ENCODE peak calls at places on chromosomes 16 and 17, in six cellular contexts. One of them, this sample, is unnamed.

GRCh38 chr17:83080641-83081560 is 1.5 kb downstream of the METRNL start:
- DNase-seq in uterus: peak; percentile 53
- DNase-seq in lower leg skin: no peak
- DNase-seq in IMR-90: peak; percentile 24
- DNase-seq in prostate gland: no peak
- DNase-seq in ovary: no peak
- DNase-seq in this sample: peak; percentile 37

GRCh38 chr17:66678061-66678460 is 156.9 kb upstream of the CACNG5 start:
- DNase-seq in uterus: no peak
- DNase-seq in lower leg skin: no peak
- DNase-seq in IMR-90: no peak
- DNase-seq in prostate gland: no peak
- DNase-seq in ovary: no peak
- DNase-seq in this sample: no peak

GRCh38 chr16:83992624-83993023 is 24.6 kb downstream of the NECAB2 start:
- DNase-seq in uterus: peak; percentile 27
- DNase-seq in lower leg skin: no peak
- DNase-seq in IMR-90: peak; percentile 71
- DNase-seq in prostate gland: no peak
- DNase-seq in ovary: no peak
- DNase-seq in this sample: no peak

GRCh38 chr16:11915644-11916523 is at the start of gene GSPT1:
- DNase-seq in uterus: peak; percentile 99
- DNase-seq in lower leg skin: peak; percentile 99
- DNase-seq in IMR-90: peak; percentile 97
- DNase-seq in prostate gland: peak; percentile 98
- DNase-seq in ovary: peak; percentile 98
- DNase-seq in this sample: peak; percentile 99

GRCh38 chr17:75806822-75807500 is 22.4 kb downstream of the UNK start:
- DNase-seq in uterus: no peak
- DNase-seq in lower leg skin: no peak
- DNase-seq in IMR-90: no peak
- DNase-seq in prostate gland: no peak
- DNase-seq in ovary: no peak
- DNase-seq in this sample: no peak

GRCh38 chr17:63445571-63446217 is 412 bp downstream of the CYB561 start:
- DNase-seq in uterus: peak; percentile 32
- DNase-seq in lower leg skin: no peak
- DNase-seq in IMR-90: no peak
- DNase-seq in prostate gland: peak; percentile 46
- DNase-seq in ovary: no peak
- DNase-seq in this sample: peak; percentile 77

GRCh38 chr16:78669994-78670393 is 570.5 kb downstream of the WWOX start:
- DNase-seq in uterus: peak; percentile 61
- DNase-seq in lower leg skin: no peak
- DNase-seq in IMR-90: no peak
- DNase-seq in prostate gland: no peak
- DNase-seq in ovary: peak; percentile 51
- DNase-seq in this sample: no peak

GRCh38 chr17:65057520-65058075 is 1.1 kb upstream of the GNA13 start:
- DNase-seq in uterus: peak; percentile 23
- DNase-seq in lower leg skin: peak; percentile 35
- DNase-seq in IMR-90: no peak
- DNase-seq in prostate gland: no peak
- DNase-seq in ovary: peak; percentile 23
- DNase-seq in this sample: no peak

GRCh38 chr16:10878644-10879498 is 1.9 kb downstream of the CIITA start:
- DNase-seq in uterus: peak; percentile 35
- DNase-seq in lower leg skin: no peak
- DNase-seq in IMR-90: peak; percentile 19
- DNase-seq in prostate gland: no peak
- DNase-seq in ovary: peak; percentile 17
- DNase-seq in this sample: peak; percentile 10

GRCh38 chr16:27366687-27367462 is 35.1 kb upstream of the IL21R start:
- DNase-seq in uterus: no peak
- DNase-seq in lower leg skin: no peak
- DNase-seq in IMR-90: no peak
- DNase-seq in prostate gland: no peak
- DNase-seq in ovary: no peak
- DNase-seq in this sample: no peak

GRCh38 chr17:49342575-49342936 is 19.5 kb downstream of the ZNF652 start:
- DNase-seq in uterus: no peak
- DNase-seq in lower leg skin: no peak
- DNase-seq in IMR-90: no peak
- DNase-seq in prostate gland: no peak
- DNase-seq in ovary: no peak
- DNase-seq in this sample: no peak

GRCh38 chr17:65131244-65131643 is 5.9 kb upstream of the RGS9 start:
- DNase-seq in uterus: no peak
- DNase-seq in lower leg skin: no peak
- DNase-seq in IMR-90: no peak
- DNase-seq in prostate gland: no peak
- DNase-seq in ovary: no peak
- DNase-seq in this sample: no peak

GRCh38 chr17:17042851-17043667 is 802 bp downstream of the MPRIP start:
- DNase-seq in uterus: peak; percentile 26
- DNase-seq in lower leg skin: no peak
- DNase-seq in IMR-90: peak; percentile 66
- DNase-seq in prostate gland: no peak
- DNase-seq in ovary: peak; percentile 26
- DNase-seq in this sample: peak; percentile 61

GRCh38 chr17:80441133-80441578 is 26.2 kb downstream of the ENDOV start:
- DNase-seq in uterus: no peak
- DNase-seq in lower leg skin: no peak
- DNase-seq in IMR-90: peak; percentile 36
- DNase-seq in prostate gland: no peak
- DNase-seq in ovary: peak; percentile 52
- DNase-seq in this sample: peak; percentile 71

GRCh38 chr16:67926181-67926742 is 5.4 kb downstream of the CTRL start:
- DNase-seq in uterus: no peak
- DNase-seq in lower leg skin: no peak
- DNase-seq in IMR-90: peak; percentile 30
- DNase-seq in prostate gland: peak; percentile 70
- DNase-seq in ovary: no peak
- DNase-seq in this sample: no peak

GRCh38 chr16:78566397-78567073 is 467.1 kb downstream of the WWOX start:
- DNase-seq in uterus: no peak
- DNase-seq in lower leg skin: no peak
- DNase-seq in IMR-90: no peak
- DNase-seq in prostate gland: no peak
- DNase-seq in ovary: no peak
- DNase-seq in this sample: no peak

GRCh38 chr17:33371377-33371776 is 78.3 kb upstream of the ASIC2 start:
- DNase-seq in uterus: no peak
- DNase-seq in lower leg skin: no peak
- DNase-seq in IMR-90: no peak
- DNase-seq in prostate gland: no peak
- DNase-seq in ovary: no peak
- DNase-seq in this sample: no peak

GRCh38 chr17:30808785-30809286 is 15.7 kb downstream of the CRLF3 start:
- DNase-seq in uterus: no peak
- DNase-seq in lower leg skin: no peak
- DNase-seq in IMR-90: no peak
- DNase-seq in prostate gland: no peak
- DNase-seq in ovary: no peak
- DNase-seq in this sample: no peak

GRCh38 chr17:75371339-75371738 is 34.1 kb downstream of the GRB2 start:
- DNase-seq in uterus: no peak
- DNase-seq in lower leg skin: no peak
- DNase-seq in IMR-90: no peak
- DNase-seq in prostate gland: no peak
- DNase-seq in ovary: no peak
- DNase-seq in this sample: no peak

GRCh38 chr17:79562806-79563141 is 48.1 kb downstream of the RBFOX3 start:
- DNase-seq in uterus: no peak
- DNase-seq in lower leg skin: no peak
- DNase-seq in IMR-90: no peak
- DNase-seq in prostate gland: no peak
- DNase-seq in ovary: no peak
- DNase-seq in this sample: no peak

GRCh38 chr16:70662991-70663523 is 16.7 kb downstream of the IL34 start:
- DNase-seq in uterus: no peak
- DNase-seq in lower leg skin: no peak
- DNase-seq in IMR-90: no peak
- DNase-seq in prostate gland: no peak
- DNase-seq in ovary: peak; percentile 21
- DNase-seq in this sample: no peak

GRCh38 chr16:89956511-89957213 is 8.1 kb downstream of the DEF8 start:
- DNase-seq in uterus: no peak
- DNase-seq in lower leg skin: no peak
- DNase-seq in IMR-90: no peak
- DNase-seq in prostate gland: no peak
- DNase-seq in ovary: no peak
- DNase-seq in this sample: no peak

GRCh38 chr17:7446669-7447068 is 1.8 kb downstream of the CHRNB1 start:
- DNase-seq in uterus: no peak
- DNase-seq in lower leg skin: no peak
- DNase-seq in IMR-90: no peak
- DNase-seq in prostate gland: no peak
- DNase-seq in ovary: no peak
- DNase-seq in this sample: no peak

GRCh38 chr17:39834017-39834416 is 30.1 kb downstream of the IKZF3 start:
- DNase-seq in uterus: no peak
- DNase-seq in lower leg skin: no peak
- DNase-seq in IMR-90: no peak
- DNase-seq in prostate gland: no peak
- DNase-seq in ovary: no peak
- DNase-seq in this sample: no peak

GRCh38 chr17:39838784-39839183 is 25.3 kb downstream of the IKZF3 start:
- DNase-seq in uterus: no peak
- DNase-seq in lower leg skin: no peak
- DNase-seq in IMR-90: no peak
- DNase-seq in prostate gland: no peak
- DNase-seq in ovary: no peak
- DNase-seq in this sample: no peak

GRCh38 chr17:39835038-39835786 is 28.9 kb downstream of the IKZF3 start:
- DNase-seq in uterus: no peak
- DNase-seq in lower leg skin: no peak
- DNase-seq in IMR-90: no peak
- DNase-seq in prostate gland: no peak
- DNase-seq in ovary: no peak
- DNase-seq in this sample: no peak

GRCh38 chr17:39838057-39838456 is 26.1 kb downstream of the IKZF3 start:
- DNase-seq in uterus: no peak
- DNase-seq in lower leg skin: no peak
- DNase-seq in IMR-90: no peak
- DNase-seq in prostate gland: no peak
- DNase-seq in ovary: no peak
- DNase-seq in this sample: no peak

DNA sequence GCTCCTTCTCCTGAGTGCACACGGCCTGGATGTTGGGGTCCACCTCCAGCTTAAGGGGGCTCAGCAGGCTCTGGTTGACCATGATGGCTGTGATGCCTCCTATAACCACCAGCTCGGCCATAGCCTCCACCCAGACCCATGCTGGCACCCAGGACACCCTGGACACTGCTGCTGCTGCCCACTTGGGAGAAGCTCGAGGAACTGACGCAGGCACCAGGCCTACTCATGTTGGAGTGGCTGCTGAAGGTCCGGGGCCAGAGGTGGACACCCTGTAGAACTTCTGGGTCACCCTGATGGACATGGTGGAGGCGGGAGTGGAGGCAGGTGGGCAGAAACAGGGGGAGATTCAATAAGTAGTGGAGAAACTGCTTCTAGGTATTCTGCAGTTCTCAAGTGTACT is 28.0 kb downstream of the IKZF3 start:
- DNase-seq in uterus: no peak
- DNase-seq in lower leg skin: no peak
- DNase-seq in IMR-90: no peak
- DNase-seq in prostate gland: no peak
- DNase-seq in ovary: no peak
- DNase-seq in this sample: no peak
- TF ChIP-seq POLR2A in uterus: no peak
- TF ChIP-seq POLR2A in lower leg skin: no peak
- TF ChIP-seq POLR2A in IMR-90: no peak
- TF ChIP-seq POLR2A in prostate gland: no peak
- TF ChIP-seq POLR2A in ovary: no peak
- TF ChIP-seq POLR2A in this sample: no peak

GRCh38 chr17:41835800-41836549 is at the start of gene NT5C3B:
- DNase-seq in uterus: peak; percentile 68
- DNase-seq in lower leg skin: no peak
- DNase-seq in IMR-90: no peak
- DNase-seq in prostate gland: peak; percentile 39
- DNase-seq in ovary: peak; percentile 66
- DNase-seq in this sample: peak; percentile 15
- TF ChIP-seq POLR2A in uterus: no peak
- TF ChIP-seq POLR2A in lower leg skin: no peak
- TF ChIP-seq POLR2A in IMR-90: no peak
- TF ChIP-seq POLR2A in prostate gland: peak; percentile 18
- TF ChIP-seq POLR2A in ovary: peak; percentile 32
- TF ChIP-seq POLR2A in this sample: no peak

GRCh38 chr17:44199553-44200477 is at the start of gene ATXN7L3:
- DNase-seq in uterus: peak; percentile 99
- DNase-seq in lower leg skin: peak; percentile 98
- DNase-seq in IMR-90: peak; percentile 97
- DNase-seq in prostate gland: peak; percentile 99
- DNase-seq in ovary: peak; percentile 99
- DNase-seq in this sample: peak; percentile 100

GRCh38 chr17:44198721-44199552 is 747 bp downstream of the ATXN7L3 start:
- DNase-seq in uterus: peak; percentile 61
- DNase-seq in lower leg skin: no peak
- DNase-seq in IMR-90: peak; percentile 28
- DNase-seq in prostate gland: peak; percentile 49
- DNase-seq in ovary: peak; percentile 61
- DNase-seq in this sample: peak; percentile 72

GRCh38 chr17:44200478-44201155 is 933 bp upstream of the ATXN7L3 start:
- DNase-seq in uterus: no peak
- DNase-seq in lower leg skin: no peak
- DNase-seq in IMR-90: no peak
- DNase-seq in prostate gland: no peak
- DNase-seq in ovary: no peak
- DNase-seq in this sample: no peak

GRCh38 chr17:44197107-44197506 is 2.6 kb downstream of the ATXN7L3 start:
- DNase-seq in uterus: no peak
- DNase-seq in lower leg skin: no peak
- DNase-seq in IMR-90: no peak
- DNase-seq in prostate gland: no peak
- DNase-seq in ovary: no peak
- DNase-seq in this sample: no peak

GRCh38 chr17:44197980-44198720 is 1.5 kb downstream of the ATXN7L3 start:
- DNase-seq in uterus: no peak
- DNase-seq in lower leg skin: no peak
- DNase-seq in IMR-90: peak; percentile 41
- DNase-seq in prostate gland: peak; percentile 42
- DNase-seq in ovary: no peak
- DNase-seq in this sample: peak; percentile 70
- TF ChIP-seq POLR2A in uterus: no peak
- TF ChIP-seq POLR2A in lower leg skin: no peak
- TF ChIP-seq POLR2A in IMR-90: no peak
- TF ChIP-seq POLR2A in prostate gland: peak; percentile 41
- TF ChIP-seq POLR2A in ovary: no peak
- TF ChIP-seq POLR2A in this sample: peak; percentile 64

DNA sequence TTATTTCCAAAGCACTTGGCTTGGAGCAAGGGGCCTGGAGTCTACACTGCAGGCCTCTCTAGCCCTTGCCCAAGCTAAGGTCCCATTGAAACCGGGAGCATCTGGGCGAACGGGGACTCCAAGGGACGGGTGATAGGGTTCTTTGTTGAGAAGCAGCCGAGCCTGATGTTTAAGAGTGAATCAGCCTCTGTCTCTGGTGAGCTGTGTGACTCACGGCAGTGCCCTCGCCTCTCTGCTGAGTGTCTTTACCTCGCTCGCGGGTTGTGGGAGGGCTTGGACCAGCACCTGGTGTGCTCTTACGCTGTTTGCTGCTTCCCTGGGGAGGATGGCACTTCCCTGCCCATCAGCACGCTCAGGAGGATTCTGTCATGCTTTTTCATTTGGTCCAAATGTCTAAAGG is 1.3 kb downstream of the HGS start:
- DNase-seq in uterus: no peak
- DNase-seq in lower leg skin: no peak
- DNase-seq in IMR-90: peak; percentile 87
- DNase-seq in prostate gland: no peak
- DNase-seq in ovary: no peak
- DNase-seq in this sample: peak; percentile 43
- TF ChIP-seq POLR2A in uterus: no peak
- TF ChIP-seq POLR2A in lower leg skin: no peak
- TF ChIP-seq POLR2A in IMR-90: peak; percentile 57
- TF ChIP-seq POLR2A in prostate gland: no peak
- TF ChIP-seq POLR2A in ovary: no peak
- TF ChIP-seq POLR2A in this sample: no peak

This sample was measured in erythroblast.